ENCODE peak calls at places on chromosome 5, in eight cellular contexts. Y is ELF-1; E is amniotic stem cell; K is activated T-cell treated with anti-CD3 and anti-CD28 coated beads for 4 hours; O is stimulated activated CD4-positive, alpha-beta T cell treated with anti-CD3 and anti-CD28 coated beads, Interleukin-1b, Interleukin-23, amount 100 ng/mL, for 24 hours; V is fibroblast of lung; B is stromal cell of bone marrow; A is CD4-positive, alpha-beta memory T cell. P is an unnamed sample.

GRCh38 chr5:97623441-97623840 is 440.4 kb upstream of the RIOK2 start:
- DNase-seq in K (no peak), B (no peak), A (no peak), Y (no peak), O (no peak), E (no peak), V (no peak), P (no peak)

GRCh38 chr5:22892441-22892840 is 39.3 kb upstream of the CDH12 start:
- DNase-seq in V (no peak), Y (no peak), B (no peak), A (no peak), E (no peak), K (no peak), O (no peak), P (no peak)

GRCh38 chr5:58259685-58260152 is 200.2 kb downstream of the PLK2 start:
- DNase-seq in E (peak; percentile 63), V (peak; percentile 98), K (no peak), Y (peak; percentile 59), O (no peak), B (peak; percentile 56), A (no peak), P (no peak)

GRCh38 chr5:65326912-65327311 is 154.8 kb downstream of the ADAMTS6 start:
- DNase-seq in K (no peak), Y (no peak), A (no peak), B (peak; percentile 9), V (peak; percentile 78), E (no peak), O (no peak), P (no peak)

GRCh38 chr5:95768731-95769130 is 37.6 kb downstream of the RHOBTB3 start:
- DNase-seq in K (no peak), A (no peak), B (no peak), O (no peak), Y (no peak), V (no peak), E (no peak), P (no peak)

GRCh38 chr5:111231053-111231586 is 6.9 kb downstream of the CAMK4 start:
- DNase-seq in E (no peak), K (no peak), B (no peak), A (no peak), Y (no peak), O (no peak), V (no peak), P (no peak)

GRCh38 chr5:37554938-37555337 is 175.8 kb downstream of the WDR70 start:
- DNase-seq in B (no peak), V (no peak), Y (peak; percentile 15), O (no peak), A (no peak), K (no peak), E (no peak), P (no peak)

GRCh38 chr5:58246521-58246944 is 213.4 kb downstream of the PLK2 start:
- DNase-seq in Y (no peak), A (no peak), E (no peak), B (no peak), O (no peak), V (peak; percentile 19), K (no peak), P (no peak)

GRCh38 chr5:78811121-78811832 is 162.7 kb upstream of the LHFPL2 start:
- DNase-seq in E (no peak), B (no peak), Y (no peak), K (no peak), A (no peak), V (no peak), O (no peak), P (no peak)

GRCh38 chr5:11564716-11565115 is 339.5 kb downstream of the CTNND2 start:
- DNase-seq in K (no peak), O (no peak), V (peak; percentile 25), B (no peak), E (no peak), A (no peak), Y (no peak), P (no peak)

GRCh38 chr5:147426928-147427327 is 82.9 kb downstream of the DPYSL3 start:
- DNase-seq in B (no peak), K (no peak), A (no peak), Y (no peak), E (no peak), V (no peak), O (no peak), P (no peak)

GRCh38 chr5:108481355-108481931 is 99.5 kb upstream of the FBXL17 start:
- DNase-seq in V (peak; percentile 19), A (no peak), O (no peak), E (peak; percentile 38), B (peak; percentile 29), Y (peak; percentile 21), K (no peak), P (no peak)

GRCh38 chr5:136205061-136205702 is 12.2 kb upstream of the SMIM32 start:
- DNase-seq in Y (no peak), V (peak; percentile 87), B (no peak), A (no peak), E (no peak), K (no peak), O (no peak), P (no peak)

GRCh38 chr5:113218200-113218599 is 216.6 kb downstream of the TSSK1B start:
- DNase-seq in Y (no peak), K (no peak), O (no peak), B (no peak), A (no peak), E (no peak), V (no peak), P (no peak)

GRCh38 chr5:161507591-161507990 is 38.9 kb downstream of the GABRB2 start:
- DNase-seq in V (peak; percentile 3), A (no peak), E (no peak), O (no peak), Y (no peak), K (no peak), B (no peak), P (no peak)

GRCh38 chr5:171155621-171156020 is 153.4 kb upstream of the TLX3 start:
- DNase-seq in K (no peak), A (no peak), Y (no peak), B (no peak), V (peak; percentile 76), O (no peak), E (no peak), P (no peak)

GRCh38 chr5:31918739-31919138 is 255.4 kb downstream of the GOLPH3 start:
- DNase-seq in E (no peak), A (no peak), Y (no peak), O (no peak), K (no peak), V (peak; percentile 13), B (no peak), P (no peak)

GRCh38 chr5:134458234-134458633 is 46.6 kb upstream of the CDKN2AIPNL start:
- DNase-seq in B (no peak), O (no peak), Y (no peak), V (peak; percentile 78), E (no peak), A (no peak), K (no peak), P (no peak)

GRCh38 chr5:43711496-43711895 is 108.5 kb downstream of the NNT start:
- DNase-seq in K (no peak), A (no peak), Y (peak; percentile 51), E (no peak), O (no peak), B (no peak), V (peak; percentile 77), P (no peak)

GRCh38 chr5:39376293-39376714 is 12.0 kb upstream of the C9 start:
- DNase-seq in B (peak; percentile 25), E (no peak), V (peak; percentile 38), Y (peak; percentile 49), K (peak; percentile 4), A (peak; percentile 37), O (no peak), P (peak; percentile 28)

GRCh38 chr5:173056783-173057061 is 570 bp downstream of the CREBRF start:
- DNase-seq in E (peak; percentile 66), K (peak; percentile 82), A (no peak), V (no peak), B (no peak), O (peak; percentile 64), Y (no peak), P (no peak)

GRCh38 chr5:141986072-141986471 is 17.2 kb downstream of the RNF14 start:
- DNase-seq in B (no peak), O (no peak), A (no peak), V (no peak), K (no peak), Y (no peak), E (no peak), P (no peak)

GRCh38 chr5:125049721-125050357 is 303.4 kb upstream of the ZNF608 start:
- DNase-seq in V (peak; percentile 16), Y (no peak), K (no peak), B (no peak), O (no peak), A (no peak), E (no peak), P (no peak)

GRCh38 chr5:111016801-111017200 is 54.7 kb upstream of the TSLP start:
- DNase-seq in Y (no peak), O (no peak), A (no peak), K (no peak), V (peak; percentile 62), E (no peak), B (peak; percentile 68), P (no peak)

GRCh38 chr5:11903614-11904269 is 504 bp downstream of the CTNND2 start:
- DNase-seq in O (no peak), K (no peak), E (no peak), A (no peak), V (peak; percentile 45), Y (peak; percentile 56), B (no peak), P (no peak)

GRCh38 chr5:132776077-132776931 is 735 bp downstream of the SEPTIN8 start:
- DNase-seq in A (no peak), V (peak; percentile 47), K (no peak), Y (peak; percentile 49), E (no peak), B (no peak), O (no peak), P (no peak)

GRCh38 chr5:141875022-141875740 is 3.0 kb downstream of the PCDH1 start:
- DNase-seq in B (no peak), A (no peak), Y (no peak), K (no peak), V (no peak), E (no peak), O (no peak), P (no peak)

GRCh38 chr5:76386360-76386759 is 16.7 kb upstream of the IQGAP2 start:
- DNase-seq in O (no peak), V (no peak), B (no peak), Y (no peak), E (no peak), A (no peak), K (no peak), P (no peak)

GRCh38 chr5:141821430-141821925 is 56.7 kb downstream of the PCDH1 start:
- DNase-seq in E (peak; percentile 79), V (peak; percentile 85), K (no peak), O (no peak), Y (no peak), B (peak; percentile 83), A (no peak), P (no peak)

P was measured in GM18507.